ENCODE peak calls at places on chromosomes 1 and 21, in seven cellular contexts. One of them, this sample, is unnamed.
A peak's percentile ranks its signal among the peaks of the same experiment; 100 is the strongest.

GRCh38 chr1:168709896-168710305 is 19.1 kb downstream of the DPT start:
- DNase-seq in body of pancreas: no peak
- DNase-seq in WTC11: no peak
- DNase-seq in AG09309: peak; percentile 67
- DNase-seq in tibial nerve: no peak
- DNase-seq in GM13977: no peak
- DNase-seq in kidney epithelial cell: peak; percentile 67
- DNase-seq in this sample: no peak

GRCh38 chr21:31446206-31446900 is 102.3 kb upstream of the TIAM1 start:
- DNase-seq in body of pancreas: no peak
- DNase-seq in WTC11: no peak
- DNase-seq in AG09309: no peak
- DNase-seq in tibial nerve: no peak
- DNase-seq in GM13977: no peak
- DNase-seq in kidney epithelial cell: no peak
- DNase-seq in this sample: no peak

GRCh38 chr1:12047120-12047876 is 15.8 kb upstream of the TNFRSF8 start:
- DNase-seq in body of pancreas: no peak
- DNase-seq in WTC11: no peak
- DNase-seq in AG09309: peak; percentile 25
- DNase-seq in tibial nerve: no peak
- DNase-seq in GM13977: peak; percentile 77
- DNase-seq in kidney epithelial cell: no peak
- DNase-seq in this sample: no peak

GRCh38 chr1:85623061-85623471 is 42.5 kb downstream of the CCN1 start:
- DNase-seq in body of pancreas: no peak
- DNase-seq in WTC11: no peak
- DNase-seq in AG09309: peak; percentile 70
- DNase-seq in tibial nerve: no peak
- DNase-seq in GM13977: no peak
- DNase-seq in kidney epithelial cell: no peak
- DNase-seq in this sample: no peak

GRCh38 chr1:248850124-248850523 is 8.8 kb downstream of the ZNF692 start:
- DNase-seq in body of pancreas: no peak
- DNase-seq in WTC11: no peak
- DNase-seq in AG09309: no peak
- DNase-seq in tibial nerve: no peak
- DNase-seq in GM13977: no peak
- DNase-seq in kidney epithelial cell: no peak
- DNase-seq in this sample: no peak

GRCh38 chr1:27583479-27583878 is 20.5 kb downstream of the AHDC1 start:
- DNase-seq in body of pancreas: no peak
- DNase-seq in WTC11: no peak
- DNase-seq in AG09309: no peak
- DNase-seq in tibial nerve: no peak
- DNase-seq in GM13977: no peak
- DNase-seq in kidney epithelial cell: no peak
- DNase-seq in this sample: no peak

GRCh38 chr1:11772458-11772857 is 10.5 kb downstream of the C1orf167 start:
- DNase-seq in body of pancreas: no peak
- DNase-seq in WTC11: no peak
- DNase-seq in AG09309: no peak
- DNase-seq in tibial nerve: no peak
- DNase-seq in GM13977: no peak
- DNase-seq in kidney epithelial cell: no peak
- DNase-seq in this sample: no peak

GRCh38 chr1:10217748-10218441 is 7.5 kb downstream of the KIF1B start:
- DNase-seq in body of pancreas: no peak
- DNase-seq in WTC11: no peak
- DNase-seq in AG09309: no peak
- DNase-seq in tibial nerve: no peak
- DNase-seq in GM13977: no peak
- DNase-seq in kidney epithelial cell: no peak
- DNase-seq in this sample: no peak

GRCh38 chr21:26834181-26834945 is 10.8 kb downstream of the ADAMTS1 start:
- DNase-seq in body of pancreas: no peak
- DNase-seq in WTC11: no peak
- DNase-seq in AG09309: no peak
- DNase-seq in tibial nerve: no peak
- DNase-seq in GM13977: no peak
- DNase-seq in kidney epithelial cell: no peak
- DNase-seq in this sample: no peak

GRCh38 chr1:16048573-16049189 is 5.1 kb downstream of the CLCNKB start:
- DNase-seq in body of pancreas: peak; percentile 61
- DNase-seq in WTC11: peak; percentile 98
- DNase-seq in AG09309: no peak
- DNase-seq in tibial nerve: peak; percentile 30
- DNase-seq in GM13977: no peak
- DNase-seq in kidney epithelial cell: no peak
- DNase-seq in this sample: no peak

GRCh38 chr21:35945089-35945671 is 115.1 kb downstream of the SETD4 start:
- DNase-seq in body of pancreas: peak; percentile 62
- DNase-seq in WTC11: no peak
- DNase-seq in AG09309: no peak
- DNase-seq in tibial nerve: no peak
- DNase-seq in GM13977: no peak
- DNase-seq in kidney epithelial cell: no peak
- DNase-seq in this sample: no peak

GRCh38 chr1:78005755-78006154 is 1.0 kb downstream of the DNAJB4 start:
- DNase-seq in body of pancreas: peak; percentile 70
- DNase-seq in WTC11: no peak
- DNase-seq in AG09309: peak; percentile 77
- DNase-seq in tibial nerve: peak; percentile 48
- DNase-seq in GM13977: no peak
- DNase-seq in kidney epithelial cell: peak; percentile 48
- DNase-seq in this sample: no peak

GRCh38 chr1:84853743-84854721 is 39.0 kb downstream of the LPAR3 start:
- DNase-seq in body of pancreas: peak; percentile 38
- DNase-seq in WTC11: no peak
- DNase-seq in AG09309: no peak
- DNase-seq in tibial nerve: no peak
- DNase-seq in GM13977: peak; percentile 61
- DNase-seq in kidney epithelial cell: peak; percentile 77
- DNase-seq in this sample: no peak

GRCh38 chr1:165254376-165254775 is 102.1 kb downstream of the LMX1A start:
- DNase-seq in body of pancreas: no peak
- DNase-seq in WTC11: no peak
- DNase-seq in AG09309: no peak
- DNase-seq in tibial nerve: no peak
- DNase-seq in GM13977: no peak
- DNase-seq in kidney epithelial cell: no peak
- DNase-seq in this sample: no peak

GRCh38 chr1:18938707-18939070 is 17.8 kb downstream of the IFFO2 start:
- DNase-seq in body of pancreas: no peak
- DNase-seq in WTC11: no peak
- DNase-seq in AG09309: no peak
- DNase-seq in tibial nerve: no peak
- DNase-seq in GM13977: no peak
- DNase-seq in kidney epithelial cell: no peak
- DNase-seq in this sample: no peak

GRCh38 chr1:17725811-17726582 is 29.1 kb upstream of the ACTL8 start:
- DNase-seq in body of pancreas: no peak
- DNase-seq in WTC11: no peak
- DNase-seq in AG09309: no peak
- DNase-seq in tibial nerve: no peak
- DNase-seq in GM13977: no peak
- DNase-seq in kidney epithelial cell: no peak
- DNase-seq in this sample: no peak

GRCh38 chr1:198829948-198830347 is 191.1 kb downstream of the PTPRC start:
- DNase-seq in body of pancreas: no peak
- DNase-seq in WTC11: peak; percentile 19
- DNase-seq in AG09309: no peak
- DNase-seq in tibial nerve: no peak
- DNase-seq in GM13977: no peak
- DNase-seq in kidney epithelial cell: no peak
- DNase-seq in this sample: no peak

GRCh38 chr1:201269900-201270410 is 13.4 kb upstream of the PKP1 start:
- DNase-seq in body of pancreas: no peak
- DNase-seq in WTC11: no peak
- DNase-seq in AG09309: no peak
- DNase-seq in tibial nerve: no peak
- DNase-seq in GM13977: no peak
- DNase-seq in kidney epithelial cell: no peak
- DNase-seq in this sample: no peak

GRCh38 chr1:46517010-46517600 is 27.5 kb downstream of the DMBX1 start:
- DNase-seq in body of pancreas: peak; percentile 89
- DNase-seq in WTC11: peak; percentile 76
- DNase-seq in AG09309: no peak
- DNase-seq in tibial nerve: no peak
- DNase-seq in GM13977: no peak
- DNase-seq in kidney epithelial cell: no peak
- DNase-seq in this sample: peak; percentile 66

GRCh38 chr1:111104981-111105380 is 34.9 kb downstream of the DRAM2 start:
- DNase-seq in body of pancreas: no peak
- DNase-seq in WTC11: no peak
- DNase-seq in AG09309: no peak
- DNase-seq in tibial nerve: no peak
- DNase-seq in GM13977: no peak
- DNase-seq in kidney epithelial cell: no peak
- DNase-seq in this sample: no peak

GRCh38 chr1:74467786-74468377 is 44.5 kb downstream of the LRRC53 start:
- DNase-seq in body of pancreas: no peak
- DNase-seq in WTC11: no peak
- DNase-seq in AG09309: no peak
- DNase-seq in tibial nerve: no peak
- DNase-seq in GM13977: no peak
- DNase-seq in kidney epithelial cell: peak; percentile 10
- DNase-seq in this sample: no peak

GRCh38 chr1:225911207-225912130 is 12.6 kb downstream of the PYCR2 start:
- DNase-seq in body of pancreas: peak; percentile 63
- DNase-seq in WTC11: peak; percentile 84
- DNase-seq in AG09309: no peak
- DNase-seq in tibial nerve: peak; percentile 49
- DNase-seq in GM13977: peak; percentile 82
- DNase-seq in kidney epithelial cell: no peak
- DNase-seq in this sample: peak; percentile 72
- TF ChIP-seq CTCF in body of pancreas: peak; percentile 87
- TF ChIP-seq CTCF in WTC11: peak; percentile 93
- TF ChIP-seq CTCF in AG09309: peak; percentile 62
- TF ChIP-seq CTCF in tibial nerve: peak; percentile 95
- TF ChIP-seq CTCF in GM13977: peak; percentile 79
- TF ChIP-seq CTCF in kidney epithelial cell: peak; percentile 51
- TF ChIP-seq CTCF in this sample: peak; percentile 93

GRCh38 chr1:197620660-197621273 is 154.5 kb downstream of the DENND1B start:
- DNase-seq in body of pancreas: no peak
- DNase-seq in WTC11: no peak
- DNase-seq in AG09309: no peak
- DNase-seq in tibial nerve: no peak
- DNase-seq in GM13977: no peak
- DNase-seq in kidney epithelial cell: no peak
- DNase-seq in this sample: no peak

GRCh38 chr1:197618065-197618464 is 157.2 kb downstream of the DENND1B start:
- DNase-seq in body of pancreas: no peak
- DNase-seq in WTC11: no peak
- DNase-seq in AG09309: no peak
- DNase-seq in tibial nerve: no peak
- DNase-seq in GM13977: no peak
- DNase-seq in kidney epithelial cell: no peak
- DNase-seq in this sample: no peak

GRCh38 chr1:197621761-197622160 is 153.5 kb downstream of the DENND1B start:
- DNase-seq in body of pancreas: no peak
- DNase-seq in WTC11: no peak
- DNase-seq in AG09309: no peak
- DNase-seq in tibial nerve: no peak
- DNase-seq in GM13977: no peak
- DNase-seq in kidney epithelial cell: no peak
- DNase-seq in this sample: no peak

GRCh38 chr1:197622371-197622770 is 152.9 kb downstream of the DENND1B start:
- DNase-seq in body of pancreas: no peak
- DNase-seq in WTC11: no peak
- DNase-seq in AG09309: no peak
- DNase-seq in tibial nerve: no peak
- DNase-seq in GM13977: no peak
- DNase-seq in kidney epithelial cell: no peak
- DNase-seq in this sample: no peak

DNA sequence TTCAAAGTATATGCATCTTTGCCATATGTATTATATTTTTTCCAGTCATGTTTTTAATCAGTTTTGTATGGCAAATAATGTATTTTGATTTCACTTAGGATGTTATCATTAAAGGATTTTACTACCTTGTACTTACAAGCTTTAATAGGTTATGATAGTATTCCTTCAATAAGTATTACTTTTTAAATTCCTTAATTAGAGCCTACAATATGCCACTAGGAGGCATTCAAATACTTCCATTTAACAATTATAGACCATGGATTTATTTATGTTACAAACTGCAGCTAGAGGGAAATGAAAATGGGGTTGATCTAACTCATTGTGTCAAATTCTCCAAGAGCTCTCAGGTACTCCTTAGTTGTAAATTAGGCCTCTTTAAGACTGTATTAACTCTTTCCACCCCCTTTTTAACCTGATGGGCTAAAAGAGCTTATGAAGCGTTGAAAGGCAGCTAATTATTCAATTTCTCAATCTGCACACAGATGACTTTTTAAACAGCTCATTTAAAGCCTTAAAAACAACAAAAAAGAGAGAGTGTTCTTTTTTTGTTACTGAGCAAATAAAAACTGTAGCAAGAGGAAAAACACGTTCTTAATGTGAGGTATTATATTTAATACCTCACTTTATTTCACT is 156.2 kb downstream of the DENND1B start:
- DNase-seq in body of pancreas: no peak
- DNase-seq in WTC11: no peak
- DNase-seq in AG09309: no peak
- DNase-seq in tibial nerve: no peak
- DNase-seq in GM13977: no peak
- DNase-seq in kidney epithelial cell: no peak
- DNase-seq in this sample: no peak
- TF ChIP-seq CTCF in body of pancreas: peak; percentile 50
- TF ChIP-seq CTCF in WTC11: no peak
- TF ChIP-seq CTCF in AG09309: peak; percentile 23
- TF ChIP-seq CTCF in tibial nerve: peak; percentile 54
- TF ChIP-seq CTCF in GM13977: no peak
- TF ChIP-seq CTCF in kidney epithelial cell: no peak
- TF ChIP-seq CTCF in this sample: peak; percentile 83

GRCh38 chr1:236642763-236643162 is 38.4 kb upstream of the HEATR1 start:
- DNase-seq in body of pancreas: no peak
- DNase-seq in WTC11: no peak
- DNase-seq in AG09309: no peak
- DNase-seq in tibial nerve: no peak
- DNase-seq in GM13977: no peak
- DNase-seq in kidney epithelial cell: no peak
- DNase-seq in this sample: no peak
- TF ChIP-seq CTCF in body of pancreas: no peak
- TF ChIP-seq CTCF in WTC11: no peak
- TF ChIP-seq CTCF in AG09309: no peak
- TF ChIP-seq CTCF in tibial nerve: no peak
- TF ChIP-seq CTCF in GM13977: no peak
- TF ChIP-seq CTCF in kidney epithelial cell: no peak
- TF ChIP-seq CTCF in this sample: no peak

DNA sequence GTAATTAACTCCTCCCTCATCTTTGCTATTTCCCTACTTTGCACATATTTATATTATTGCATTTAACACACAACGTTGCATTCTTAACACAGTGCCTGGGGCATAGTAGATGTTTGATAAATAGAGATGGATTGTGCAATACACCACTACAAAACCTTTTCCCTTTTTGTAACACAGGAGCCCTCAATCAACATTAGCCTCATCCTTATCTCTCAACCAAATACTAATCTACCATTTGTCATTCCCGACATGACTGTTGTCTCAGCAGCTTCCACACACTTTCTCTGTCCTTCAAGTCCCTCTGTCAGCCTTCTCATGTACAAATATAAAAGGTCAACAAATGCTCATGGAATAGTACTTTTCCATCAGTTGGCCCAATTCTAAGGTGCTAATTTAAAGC is 78.9 kb upstream of the KCNK2 start:
- DNase-seq in body of pancreas: no peak
- DNase-seq in WTC11: no peak
- DNase-seq in AG09309: no peak
- DNase-seq in tibial nerve: no peak
- DNase-seq in GM13977: no peak
- DNase-seq in kidney epithelial cell: no peak
- DNase-seq in this sample: no peak
- TF ChIP-seq CTCF in body of pancreas: no peak
- TF ChIP-seq CTCF in WTC11: no peak
- TF ChIP-seq CTCF in AG09309: no peak
- TF ChIP-seq CTCF in tibial nerve: no peak
- TF ChIP-seq CTCF in GM13977: no peak
- TF ChIP-seq CTCF in kidney epithelial cell: no peak
- TF ChIP-seq CTCF in this sample: no peak

This sample was measured in chondrocyte.